ENCODE peak calls at places on chromosomes 6 and 20, in five cellular contexts. E is HepG2, R is H1, J is HCT116, Q is K562. X is an unnamed sample. For H3K36me3, the result is how much of the 10 kb centered on the place peaks cover.

GRCh38 chr6:82589509-82590206 is 226.0 kb downstream of the TPBG start:
- DNase-seq in Q (peak), J (peak), R (peak), E (peak), X (peak)

GRCh38 chr6:143581835-143582480 is 70.4 kb upstream of the FUCA2 start:
- DNase-seq in J (no peak), R (no peak), Q (no peak), E (peak), X (no peak)

GRCh38 chr6:169714595-169714994 is 9.7 kb downstream of the PHF10 start:
- DNase-seq in E (no peak), J (no peak), R (no peak), Q (no peak), X (no peak)

GRCh38 chr6:106517699-106518098 is 111.6 kb downstream of the RTN4IP1 start:
- DNase-seq in E (no peak), Q (no peak), R (no peak), J (no peak), X (no peak)

GRCh38 chr6:87198496-87198895 is 43.1 kb downstream of the ZNF292 start:
- DNase-seq in J (no peak), E (no peak), Q (no peak), R (no peak), X (no peak)

GRCh38 chr20:18567739-18568091 is 483 bp downstream of the SMIM26 start:
- DNase-seq in E (no peak), J (no peak), R (no peak), Q (no peak), X (no peak)

GRCh38 chr20:49230575-49231211 is 11.5 kb downstream of the DDX27 start:
- DNase-seq in E (no peak), J (no peak), R (no peak), Q (no peak), X (peak)

GRCh38 chr6:27374824-27375612 is 13.5 kb upstream of the ZNF391 start:
- DNase-seq in E (peak), J (peak), R (peak), Q (peak), X (peak)

GRCh38 chr20:62627901-62628612 is 14.2 kb upstream of the SLCO4A1 start:
- DNase-seq in E (no peak), Q (no peak), J (no peak), R (no peak), X (no peak)

GRCh38 chr6:119379809-119380208 is 30.2 kb upstream of the MAN1A1 start:
- DNase-seq in J (no peak), Q (no peak), E (no peak), R (no peak), X (no peak)

GRCh38 chr20:967796-968742 is 34.0 kb downstream of the RSPO4 start:
- DNase-seq in R (no peak), Q (peak), E (peak), J (peak), X (peak)

GRCh38 chr6:80163754-80164187 is 57.3 kb downstream of the BCKDHB start:
- DNase-seq in E (peak), Q (no peak), R (no peak), J (peak), X (peak)

GRCh38 chr6:169845426-169846285 is 94.2 kb downstream of the ERMARD start:
- DNase-seq in Q (no peak), R (no peak), E (no peak), J (no peak), X (no peak)

GRCh38 chr6:2633763-2634150 is 117.0 kb downstream of the MYLK4 start:
- DNase-seq in J (no peak), R (no peak), E (no peak), Q (no peak), X (no peak)

GRCh38 chr20:25275813-25276532 is 28.1 kb downstream of the PYGB start:
- DNase-seq in J (no peak), E (no peak), Q (no peak), R (no peak), X (no peak)
- H3K36me3 ChIP-seq in J (under half), E (half or more), Q (under half), R (under half), X (half or more)

DNA sequence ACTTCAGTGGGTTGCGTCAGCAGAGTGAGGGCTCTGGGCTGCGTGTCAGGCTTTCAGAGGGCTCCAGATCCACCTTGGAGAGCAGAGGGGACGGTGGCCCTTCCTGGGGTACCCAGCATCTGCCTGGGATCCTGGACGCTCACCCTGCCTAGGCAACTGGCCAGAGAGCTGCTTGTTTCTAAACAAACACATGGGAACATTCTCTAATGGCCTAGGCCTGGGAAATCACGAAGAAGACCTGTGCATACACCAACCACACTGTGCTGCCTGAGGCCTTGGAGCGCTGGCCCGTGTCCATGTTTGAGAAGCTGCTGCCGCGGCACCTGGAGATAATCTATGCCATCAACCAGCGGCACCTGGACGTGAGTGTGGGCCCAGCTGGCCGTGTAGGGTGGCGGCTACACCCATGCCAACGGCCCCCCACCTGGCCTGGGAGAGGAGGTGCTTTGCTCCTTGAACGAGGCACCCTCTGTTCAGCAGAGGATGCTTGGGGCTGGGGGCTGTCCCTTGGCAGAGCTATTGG is 32.2 kb downstream of the PYGB start:
- DNase-seq in Q (no peak), J (no peak), E (no peak), R (no peak), X (no peak)
- TF ChIP-seq YY1 in Q (no peak), J (no peak), E (no peak), R (no peak), X (no peak)

GRCh38 chr20:44909872-44910689 is at the start of gene PABPC1L:
- DNase-seq in R (peak), E (peak), J (peak), Q (peak), X (peak)
- H3K4me3 ChIP-seq in R (peak), E (peak), J (peak), Q (peak), X (peak)

GRCh38 chr6:42204768-42205282 is 10.1 kb upstream of the GUCA1B start:
- DNase-seq in R (no peak), E (no peak), Q (no peak), J (no peak), X (no peak)

GRCh38 chr6:42212442-42212841 is 5.2 kb downstream of the MRPS10 start:
- DNase-seq in E (no peak), Q (no peak), J (no peak), R (no peak), X (no peak)

GRCh38 chr6:42211726-42212125 is 5.9 kb downstream of the MRPS10 start:
- DNase-seq in E (no peak), J (no peak), Q (no peak), R (no peak), X (no peak)

GRCh38 chr6:42210551-42210950 is 7.1 kb downstream of the MRPS10 start:
- DNase-seq in Q (no peak), E (no peak), J (no peak), R (no peak), X (no peak)
- H3K36me3 ChIP-seq in Q (half or more), E (under half), J (under half), R (half or more), X (under half)

DNA sequence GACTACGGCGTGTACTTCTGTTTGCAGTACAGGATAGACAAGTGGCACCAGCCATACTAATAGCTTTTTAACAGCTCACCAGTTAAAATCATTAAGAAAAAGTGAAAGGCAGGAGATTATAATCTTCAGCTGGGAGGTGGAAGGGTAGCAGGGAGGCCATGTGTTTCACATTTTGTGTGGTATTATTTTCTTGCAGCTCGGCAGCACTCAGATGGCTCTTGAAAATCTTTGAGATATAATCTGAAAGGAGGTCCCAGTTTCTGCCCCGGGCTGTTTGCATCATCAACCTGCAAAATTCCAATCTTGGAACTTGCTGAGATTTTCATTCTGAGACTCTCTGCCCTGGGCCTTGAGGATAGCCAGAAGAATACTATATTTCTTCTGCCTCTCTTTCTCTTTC is 87.5 kb upstream of the HDAC2 start:
- DNase-seq in R (no peak), Q (no peak), J (no peak), E (no peak), X (no peak)
- TF ChIP-seq YY1 in R (no peak), Q (no peak), J (no peak), E (no peak), X (no peak)

DNA sequence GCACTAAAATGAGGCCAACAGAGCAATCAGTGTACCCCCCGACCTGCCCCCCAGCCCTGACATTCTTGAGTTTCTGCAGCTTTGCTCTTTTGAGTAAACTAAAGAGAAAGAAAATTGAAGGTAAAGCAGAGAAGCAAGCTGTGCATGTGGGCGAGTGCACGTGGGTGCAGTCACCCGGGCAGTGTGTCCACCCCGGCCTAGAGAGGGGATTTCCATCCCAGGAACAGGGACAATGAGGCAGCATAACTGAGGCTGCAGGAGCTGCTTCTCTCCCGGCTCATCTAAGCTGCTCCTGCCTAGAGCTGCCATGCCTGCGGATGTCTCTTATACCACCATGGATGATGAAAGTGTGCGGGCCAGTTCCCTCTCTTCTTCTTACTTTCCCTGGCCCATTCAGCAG is 16.8 kb downstream of the CASS4 start:
- DNase-seq in R (no peak), J (no peak), E (no peak), Q (no peak), X (no peak)
- H3K4me3 ChIP-seq in R (no peak), J (no peak), E (no peak), Q (no peak), X (no peak)

DNA sequence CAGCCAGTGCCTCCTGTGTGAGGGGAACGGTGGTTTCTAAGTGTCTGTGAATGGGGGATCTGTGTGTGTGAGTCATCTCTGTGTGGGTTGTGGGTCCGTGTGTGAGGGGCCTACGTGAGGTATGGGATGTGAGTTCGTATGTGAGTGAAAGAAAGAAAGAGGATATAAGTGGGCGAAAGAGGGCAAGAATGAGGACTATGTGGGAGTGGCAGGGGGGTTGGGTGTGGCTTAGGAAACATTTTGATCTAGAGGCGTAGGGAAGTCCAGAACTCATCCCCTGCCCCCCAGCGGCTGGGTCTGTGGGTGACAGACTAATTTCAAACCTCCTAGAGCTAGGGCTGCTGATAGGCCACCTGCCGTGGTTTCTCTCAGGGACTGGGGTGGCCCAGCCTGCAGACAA is 35.5 kb downstream of the DHX35 start:
- DNase-seq in R (no peak), E (no peak), Q (peak), J (no peak), X (no peak)
- H3K36me3 ChIP-seq in R (under half), E (half or more), Q (half or more), J (under half), X (half or more)

DNA sequence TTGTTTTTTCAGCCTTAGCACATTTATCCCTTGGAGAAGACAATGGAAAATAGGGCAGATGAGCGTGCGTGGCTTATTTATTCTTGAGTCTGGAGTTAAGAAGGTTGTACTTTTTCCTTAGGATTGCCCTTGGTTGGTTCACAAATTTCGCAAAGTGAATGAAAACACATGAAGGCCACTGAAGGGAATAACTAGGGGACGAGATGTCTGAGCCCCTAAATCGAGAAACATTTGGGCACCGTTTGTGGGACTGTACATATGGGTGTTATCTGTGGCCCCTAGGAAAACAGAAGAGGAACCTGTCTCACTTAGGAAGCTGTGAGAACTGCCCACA is 19.4 kb upstream of the TRIM27 start:
- DNase-seq in R (no peak), Q (no peak), J (no peak), E (no peak), X (no peak)
- TF ChIP-seq YY1 in R (no peak), Q (no peak), J (no peak), E (no peak), X (no peak)

GRCh38 chr6:53357576-53358343 is 9.0 kb upstream of the ELOVL5 start:
- DNase-seq in J (no peak), Q (no peak), E (peak), R (no peak), X (no peak)

GRCh38 chr6:53361549-53362031 is 12.8 kb upstream of the ELOVL5 start:
- DNase-seq in Q (no peak), E (no peak), J (no peak), R (no peak), X (no peak)

GRCh38 chr6:53359088-53359842 is 10.5 kb upstream of the ELOVL5 start:
- DNase-seq in R (peak), E (peak), Q (peak), J (peak), X (peak)

GRCh38 chr6:53358440-53359087 is 9.8 kb upstream of the ELOVL5 start:
- DNase-seq in J (no peak), E (no peak), Q (no peak), R (no peak), X (no peak)

DNA sequence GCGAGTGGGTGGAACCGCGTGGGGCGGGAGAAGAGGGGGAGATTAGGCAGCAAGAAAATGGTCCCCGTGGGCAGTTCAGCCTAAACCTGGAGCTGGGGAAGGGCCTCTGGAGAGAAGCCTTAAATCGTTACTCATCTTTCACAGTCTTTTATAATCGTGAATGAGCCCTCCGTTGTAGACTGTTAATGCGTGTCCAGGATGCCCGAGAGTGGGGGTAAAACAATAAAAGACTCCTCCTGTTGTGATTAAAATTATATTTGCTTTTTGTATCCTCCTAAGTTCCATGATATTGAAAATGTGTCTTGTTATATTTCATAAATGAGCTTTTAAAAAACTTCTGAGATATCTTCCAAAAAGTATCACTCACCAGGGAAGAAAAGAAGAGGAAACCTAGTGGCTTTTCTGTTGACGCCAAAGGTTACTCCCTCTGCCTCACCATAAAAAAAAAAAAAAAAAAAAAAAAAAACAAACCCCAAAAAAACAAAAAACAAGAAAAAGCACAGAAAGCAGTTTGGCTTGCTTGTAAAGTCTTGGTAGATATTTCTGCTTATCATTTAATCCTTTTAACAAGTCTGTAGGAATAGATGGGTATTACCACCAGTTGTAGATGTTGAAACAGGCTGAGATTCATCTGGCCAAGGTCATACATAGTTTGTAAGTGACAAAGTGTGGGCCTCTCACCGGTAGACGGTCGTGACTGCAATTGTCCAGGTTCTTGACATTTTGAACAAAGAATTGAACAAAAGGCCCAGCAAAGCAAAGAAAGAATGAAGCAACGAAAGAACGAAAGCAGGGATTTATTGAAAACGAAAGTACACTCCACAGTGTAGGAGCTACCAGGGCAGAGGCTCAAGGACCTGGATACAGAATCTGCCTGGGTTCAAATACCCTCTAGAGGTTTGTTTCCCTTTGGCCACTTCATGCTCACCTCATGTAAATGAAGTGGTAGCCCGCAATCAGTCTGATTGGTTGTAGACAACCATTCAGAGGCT is 11.4 kb upstream of the ELOVL5 start:
- DNase-seq in Q (no peak), E (peak), R (no peak), J (no peak), X (no peak)
- H3K4me3 ChIP-seq in Q (peak), E (peak), R (peak), J (peak), X (peak)

X was measured in NT2/D1.